ENCODE peak calls at places on chromosomes 3 and 15, in five cellular contexts. One of them, this sample, is unnamed.

GRCh38 chr3:129211772-129212171 is 28.1 kb upstream of the CNBP start:
- DNase-seq in lung: peak
- DNase-seq in adrenal gland: peak
- DNase-seq in PC-9: peak
- DNase-seq in cardiac muscle cell: peak
- DNase-seq in this sample: peak

GRCh38 chr3:123419850-123420292 is 29.0 kb downstream of the ADCY5 start:
- DNase-seq in adrenal gland: peak
- DNase-seq in PC-9: no peak
- DNase-seq in cardiac muscle cell: no peak
- DNase-seq in lung: no peak
- DNase-seq in this sample: no peak

GRCh38 chr3:61562810-61563613 is 1.6 kb downstream of the PTPRG start:
- DNase-seq in PC-9: no peak
- DNase-seq in cardiac muscle cell: peak
- DNase-seq in adrenal gland: peak
- DNase-seq in lung: no peak
- DNase-seq in this sample: no peak

GRCh38 chr3:61894988-61895935 is 333.9 kb downstream of the PTPRG start:
- DNase-seq in adrenal gland: peak
- DNase-seq in lung: peak
- DNase-seq in PC-9: peak
- DNase-seq in cardiac muscle cell: peak
- DNase-seq in this sample: no peak

GRCh38 chr3:143974181-143974876 is 2.7 kb downstream of the DIPK2A start:
- DNase-seq in lung: no peak
- DNase-seq in cardiac muscle cell: no peak
- DNase-seq in PC-9: no peak
- DNase-seq in adrenal gland: no peak
- DNase-seq in this sample: no peak

GRCh38 chr15:40270246-40270995 is 12.4 kb downstream of the ANKRD63 start:
- DNase-seq in lung: no peak
- DNase-seq in cardiac muscle cell: no peak
- DNase-seq in PC-9: no peak
- DNase-seq in adrenal gland: no peak
- DNase-seq in this sample: no peak

GRCh38 chr3:197613187-197613586 is 57.4 kb upstream of the BDH1 start:
- DNase-seq in cardiac muscle cell: no peak
- DNase-seq in PC-9: no peak
- DNase-seq in lung: no peak
- DNase-seq in adrenal gland: no peak
- DNase-seq in this sample: no peak

GRCh38 chr15:98123297-98123696 is 162.8 kb downstream of the ARRDC4 start:
- DNase-seq in adrenal gland: peak
- DNase-seq in cardiac muscle cell: no peak
- DNase-seq in lung: no peak
- DNase-seq in PC-9: no peak
- DNase-seq in this sample: no peak

GRCh38 chr3:185519021-185519420 is 20.2 kb upstream of the TMEM41A start:
- DNase-seq in cardiac muscle cell: no peak
- DNase-seq in lung: no peak
- DNase-seq in PC-9: no peak
- DNase-seq in adrenal gland: no peak
- DNase-seq in this sample: no peak

GRCh38 chr3:12966847-12967750 is 106.1 kb downstream of the IQSEC1 start:
- DNase-seq in PC-9: no peak
- DNase-seq in cardiac muscle cell: peak
- DNase-seq in adrenal gland: no peak
- DNase-seq in lung: no peak
- DNase-seq in this sample: no peak

GRCh38 chr3:16299746-16300145 is 34.7 kb downstream of the OXNAD1 start:
- DNase-seq in cardiac muscle cell: no peak
- DNase-seq in adrenal gland: no peak
- DNase-seq in PC-9: no peak
- DNase-seq in lung: no peak
- DNase-seq in this sample: no peak

GRCh38 chr3:172171396-172172075 is 132.2 kb downstream of the FNDC3B start:
- DNase-seq in PC-9: no peak
- DNase-seq in cardiac muscle cell: peak
- DNase-seq in lung: no peak
- DNase-seq in adrenal gland: no peak
- DNase-seq in this sample: no peak

GRCh38 chr15:97978408-97979130 is 18.1 kb downstream of the ARRDC4 start:
- DNase-seq in cardiac muscle cell: peak
- DNase-seq in lung: no peak
- DNase-seq in PC-9: no peak
- DNase-seq in adrenal gland: peak
- DNase-seq in this sample: no peak

GRCh38 chr3:17070560-17070959 is 185.8 kb downstream of the PLCL2 start:
- DNase-seq in cardiac muscle cell: peak
- DNase-seq in lung: no peak
- DNase-seq in PC-9: no peak
- DNase-seq in adrenal gland: peak
- DNase-seq in this sample: no peak

GRCh38 chr3:147713234-147714133 is 304.3 kb downstream of the ZIC1 start:
- DNase-seq in adrenal gland: no peak
- DNase-seq in cardiac muscle cell: no peak
- DNase-seq in lung: no peak
- DNase-seq in PC-9: no peak
- DNase-seq in this sample: no peak

GRCh38 chr3:120093923-120094775 is at the start of gene GSK3B:
- DNase-seq in cardiac muscle cell: no peak
- DNase-seq in adrenal gland: peak
- DNase-seq in PC-9: peak
- DNase-seq in lung: peak
- DNase-seq in this sample: peak

GRCh38 chr3:49903451-49904424 is at the start of gene MST1R:
- DNase-seq in cardiac muscle cell: peak
- DNase-seq in lung: peak
- DNase-seq in adrenal gland: peak
- DNase-seq in PC-9: peak
- DNase-seq in this sample: no peak

GRCh38 chr3:122014741-122015140 is 7.3 kb downstream of the ILDR1 start:
- DNase-seq in adrenal gland: no peak
- DNase-seq in PC-9: no peak
- DNase-seq in lung: no peak
- DNase-seq in cardiac muscle cell: no peak
- DNase-seq in this sample: no peak

GRCh38 chr3:36647423-36647853 is 116.9 kb downstream of the DCLK3 start:
- DNase-seq in PC-9: no peak
- DNase-seq in adrenal gland: no peak
- DNase-seq in lung: no peak
- DNase-seq in cardiac muscle cell: peak
- DNase-seq in this sample: no peak

GRCh38 chr3:150761831-150762661 is 923 bp downstream of the SIAH2 start:
- DNase-seq in adrenal gland: peak
- DNase-seq in PC-9: peak
- DNase-seq in lung: peak
- DNase-seq in cardiac muscle cell: peak
- DNase-seq in this sample: peak

GRCh38 chr15:58604455-58604923 is 145.0 kb downstream of the ADAM10 start:
- DNase-seq in lung: no peak
- DNase-seq in cardiac muscle cell: no peak
- DNase-seq in adrenal gland: no peak
- DNase-seq in PC-9: peak
- DNase-seq in this sample: no peak

GRCh38 chr3:65854606-65855304 is 184.0 kb downstream of the MAGI1 start:
- DNase-seq in PC-9: peak
- DNase-seq in adrenal gland: no peak
- DNase-seq in lung: no peak
- DNase-seq in cardiac muscle cell: no peak
- DNase-seq in this sample: no peak

GRCh38 chr15:40146037-40146436 is 14.8 kb upstream of the BUB1B start:
- DNase-seq in adrenal gland: no peak
- DNase-seq in PC-9: peak
- DNase-seq in cardiac muscle cell: peak
- DNase-seq in lung: no peak
- DNase-seq in this sample: no peak

GRCh38 chr3:130658666-130659065 is 88.0 kb downstream of the PIK3R4 start:
- DNase-seq in adrenal gland: no peak
- DNase-seq in lung: no peak
- DNase-seq in PC-9: no peak
- DNase-seq in cardiac muscle cell: peak
- DNase-seq in this sample: no peak

GRCh38 chr3:112132975-112133448 is at the start of gene GCSAM:
- DNase-seq in cardiac muscle cell: no peak
- DNase-seq in PC-9: no peak
- DNase-seq in adrenal gland: peak
- DNase-seq in lung: peak
- DNase-seq in this sample: peak

GRCh38 chr3:136818191-136818850 is 605 bp upstream of the SLC35G2 start:
- DNase-seq in lung: no peak
- DNase-seq in cardiac muscle cell: peak
- DNase-seq in PC-9: peak
- DNase-seq in adrenal gland: peak
- DNase-seq in this sample: no peak
- TF ChIP-seq CTCF in lung: no peak
- TF ChIP-seq CTCF in cardiac muscle cell: peak
- TF ChIP-seq CTCF in PC-9: no peak
- TF ChIP-seq CTCF in adrenal gland: peak
- TF ChIP-seq CTCF in this sample: no peak

GRCh38 chr3:126996905-126997304 is 14.0 kb downstream of the PLXNA1 start:
- DNase-seq in lung: no peak
- DNase-seq in PC-9: no peak
- DNase-seq in adrenal gland: no peak
- DNase-seq in cardiac muscle cell: no peak
- DNase-seq in this sample: no peak

GRCh38 chr3:126994661-126995161 is 11.8 kb downstream of the PLXNA1 start:
- DNase-seq in lung: no peak
- DNase-seq in PC-9: no peak
- DNase-seq in cardiac muscle cell: peak
- DNase-seq in adrenal gland: no peak
- DNase-seq in this sample: no peak

GRCh38 chr3:126997455-126998038 is 14.6 kb downstream of the PLXNA1 start:
- DNase-seq in PC-9: no peak
- DNase-seq in lung: no peak
- DNase-seq in cardiac muscle cell: no peak
- DNase-seq in adrenal gland: no peak
- DNase-seq in this sample: no peak

GRCh38 chr3:126995254-126995770 is 12.4 kb downstream of the PLXNA1 start:
- DNase-seq in PC-9: peak
- DNase-seq in adrenal gland: no peak
- DNase-seq in cardiac muscle cell: no peak
- DNase-seq in lung: no peak
- DNase-seq in this sample: no peak

DNA sequence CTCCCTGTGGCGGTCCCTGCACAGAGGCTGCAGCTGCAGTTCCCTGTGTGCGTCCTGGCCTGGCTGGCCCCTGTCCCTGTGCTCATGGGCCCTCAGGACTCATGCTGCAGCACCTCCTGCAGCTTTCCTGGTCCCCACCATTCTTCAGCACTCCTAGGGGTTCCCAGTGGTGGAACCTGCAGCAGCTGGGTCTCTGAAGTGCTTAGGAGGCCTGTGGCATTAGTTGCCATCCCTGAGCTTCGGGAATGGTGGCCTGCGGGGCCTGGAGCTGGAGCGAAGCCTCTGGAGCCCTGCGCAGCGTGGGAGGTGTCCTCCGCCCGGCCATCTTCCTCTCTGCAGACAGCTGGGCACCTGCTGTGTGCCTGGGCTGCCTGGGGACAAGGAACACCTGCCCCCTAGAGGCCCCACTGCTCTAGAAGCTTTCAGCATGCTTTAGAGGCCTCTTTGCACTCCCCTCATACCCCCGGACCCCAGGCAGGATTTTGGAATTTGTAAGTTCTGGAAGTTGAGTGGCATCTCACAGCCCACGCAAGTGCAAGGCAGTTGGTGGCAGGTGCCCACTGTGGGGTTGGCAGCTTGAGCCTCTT is 13.1 kb downstream of the PLXNA1 start:
- DNase-seq in PC-9: no peak
- DNase-seq in adrenal gland: no peak
- DNase-seq in lung: no peak
- DNase-seq in cardiac muscle cell: no peak
- DNase-seq in this sample: no peak
- TF ChIP-seq CTCF in PC-9: no peak
- TF ChIP-seq CTCF in adrenal gland: no peak
- TF ChIP-seq CTCF in lung: no peak
- TF ChIP-seq CTCF in cardiac muscle cell: peak
- TF ChIP-seq CTCF in this sample: no peak

GRCh38 chr15:91589360-91589759 is 264.1 kb upstream of the SLCO3A1 start:
- DNase-seq in PC-9: no peak
- DNase-seq in adrenal gland: no peak
- DNase-seq in cardiac muscle cell: no peak
- DNase-seq in lung: no peak
- DNase-seq in this sample: no peak
- TF ChIP-seq CTCF in PC-9: peak
- TF ChIP-seq CTCF in adrenal gland: no peak
- TF ChIP-seq CTCF in cardiac muscle cell: no peak
- TF ChIP-seq CTCF in lung: no peak
- TF ChIP-seq CTCF in this sample: no peak

GRCh38 chr3:21783834-21784233 is 32.8 kb upstream of the ZNF385D start:
- DNase-seq in PC-9: no peak
- DNase-seq in cardiac muscle cell: no peak
- DNase-seq in adrenal gland: no peak
- DNase-seq in lung: no peak
- DNase-seq in this sample: no peak
- TF ChIP-seq CTCF in PC-9: no peak
- TF ChIP-seq CTCF in cardiac muscle cell: no peak
- TF ChIP-seq CTCF in adrenal gland: no peak
- TF ChIP-seq CTCF in lung: no peak
- TF ChIP-seq CTCF in this sample: no peak

GRCh38 chr3:176663376-176663775 is 533.9 kb downstream of the TBL1XR1 start:
- DNase-seq in lung: no peak
- DNase-seq in PC-9: no peak
- DNase-seq in cardiac muscle cell: peak
- DNase-seq in adrenal gland: no peak
- DNase-seq in this sample: no peak

GRCh38 chr3:176661432-176661964 is 535.8 kb downstream of the TBL1XR1 start:
- DNase-seq in lung: no peak
- DNase-seq in cardiac muscle cell: no peak
- DNase-seq in adrenal gland: no peak
- DNase-seq in PC-9: no peak
- DNase-seq in this sample: no peak

DNA sequence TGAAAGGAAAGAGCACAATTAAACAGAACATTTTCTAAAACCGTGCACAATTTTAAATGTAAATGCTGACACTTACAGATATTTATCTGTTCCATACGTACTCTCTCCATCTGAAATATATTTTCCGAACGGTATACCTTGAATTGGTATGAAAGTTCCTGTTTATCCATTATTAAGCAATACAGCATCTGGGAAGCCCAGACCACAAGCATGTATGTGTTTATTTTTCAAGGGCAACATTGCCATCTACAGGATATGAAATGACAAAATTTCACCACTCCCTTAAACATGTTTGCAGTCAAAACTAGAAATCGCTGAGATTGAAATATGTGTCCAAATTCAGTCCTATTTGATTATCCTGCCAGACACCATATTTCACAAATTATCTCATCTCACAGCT is 533.5 kb downstream of the TBL1XR1 start:
- DNase-seq in adrenal gland: no peak
- DNase-seq in PC-9: peak
- DNase-seq in lung: no peak
- DNase-seq in cardiac muscle cell: peak
- DNase-seq in this sample: no peak
- TF ChIP-seq CTCF in adrenal gland: peak
- TF ChIP-seq CTCF in PC-9: peak
- TF ChIP-seq CTCF in lung: no peak
- TF ChIP-seq CTCF in cardiac muscle cell: peak
- TF ChIP-seq CTCF in this sample: no peak